ENCODE peak calls at places on chromosomes 4 and X, in ten cellular contexts. E is T-helper 2 cell; C is activated CD4-positive, alpha-beta T cell treated with anti-CD3 and anti-CD28 coated beads, Interleukin-2, amount 10 ng/mL, durations not matched to agents 7 days and 5 days; N is DMS 273 treated with DMSO at 0.1 percent for 48 hours; J is effector memory CD8-positive, alpha-beta T cell; D is AG08396; B is central memory CD4-positive, alpha-beta T cell; Q is astrocyte of the cerebellum; I is stimulated activated CD8-positive, alpha-beta memory T cell treated with anti-CD3 and anti-CD28 coated beads, Interleukin-4, amount 100 ng/mL, for 48 hours; M is brain microvascular endothelial cell. Y is an unnamed sample.

GRCh38 chr4:128565565-128566186 is 243.8 kb upstream of the JADE1 start:
- DNase-seq in J (no peak), I (peak), N (no peak), Q (no peak), E (no peak), C (peak), B (no peak), D (peak), M (no peak), Y (no peak)

GRCh38 chr4:149549911-149550310 is 265.7 kb downstream of the IQCM start:
- DNase-seq in E (no peak), J (no peak), B (no peak), I (no peak), C (no peak), M (no peak), Q (no peak), N (no peak), D (peak), Y (no peak)

GRCh38 chr4:153792007-153792892 is 3.4 kb upstream of the SFRP2 start:
- DNase-seq in J (no peak), N (no peak), M (peak), D (peak), C (peak), I (peak), Q (no peak), B (no peak), E (no peak), Y (no peak)

GRCh38 chrX:38103857-38104812 is 97.8 kb downstream of the SYTL5 start:
- DNase-seq in Q (no peak), N (no peak), M (no peak), J (no peak), I (no peak), D (no peak), C (no peak), B (peak), E (no peak), Y (no peak)

GRCh38 chr4:104393649-104394048 is 101.0 kb downstream of the CXXC4 start:
- DNase-seq in I (no peak), J (no peak), N (no peak), C (no peak), M (no peak), E (no peak), Q (no peak), D (no peak), B (no peak), Y (no peak)

GRCh38 chr4:100569196-100569595 is 51.4 kb upstream of the EMCN start:
- DNase-seq in C (no peak), J (no peak), N (no peak), B (no peak), M (no peak), D (no peak), I (no peak), E (no peak), Q (no peak), Y (no peak)

GRCh38 chrX:12563121-12563520 is 228.1 kb upstream of the PRPS2 start:
- DNase-seq in I (no peak), Q (no peak), N (no peak), J (no peak), E (no peak), B (no peak), D (no peak), M (no peak), C (no peak), Y (no peak)

GRCh38 chr4:17647176-17647806 is 32.9 kb downstream of the MED28 start:
- DNase-seq in N (no peak), J (no peak), Q (no peak), B (no peak), I (no peak), D (no peak), C (no peak), M (no peak), E (no peak), Y (no peak)

GRCh38 chrX:130330706-130331105 is 9.0 kb upstream of the SLC25A14 start:
- DNase-seq in C (peak), J (no peak), E (peak), I (peak), D (peak), M (peak), B (peak), Q (no peak), N (peak), Y (peak)

GRCh38 chr4:88008133-88008621 is 742 bp downstream of the PKD2 start:
- DNase-seq in Q (no peak), I (peak), M (peak), B (no peak), C (peak), N (no peak), J (peak), D (peak), E (peak), Y (no peak)

GRCh38 chrX:7926501-7926900 is 712 bp downstream of the PNPLA4 start:
- DNase-seq in B (no peak), M (no peak), I (no peak), Q (no peak), D (no peak), E (no peak), C (no peak), J (no peak), N (no peak), Y (peak)

GRCh38 chrX:74535211-74535621 is 79.2 kb downstream of the RLIM start:
- DNase-seq in D (peak), N (peak), M (peak), I (no peak), B (no peak), Q (peak), J (no peak), C (no peak), E (no peak), Y (no peak)

GRCh38 chr4:148874331-148874730 is 432.1 kb upstream of the NR3C2 start:
- DNase-seq in C (no peak), I (no peak), J (no peak), Q (no peak), M (no peak), N (no peak), D (no peak), B (no peak), E (no peak), Y (no peak)

GRCh38 chr4:138249132-138249531 is 7.0 kb upstream of the SLC7A11 start:
- DNase-seq in J (no peak), D (no peak), M (no peak), I (no peak), E (no peak), C (no peak), Q (no peak), B (no peak), N (no peak), Y (no peak)

GRCh38 chr4:4339504-4340085 is 47.3 kb upstream of the NSG1 start:
- DNase-seq in J (no peak), E (no peak), D (no peak), I (no peak), N (no peak), Q (no peak), C (no peak), M (no peak), B (no peak), Y (no peak)